ENCODE peak calls at places on chromosomes 12 and 14, in eight cellular contexts. X, E, L, Y, T, B, F and A are unnamed samples.

GRCh38 chr12:116980083-116980482 is 69.3 kb downstream of the FBXW8 start:
- DNase-seq in X (no peak), E (no peak), L (no peak), Y (no peak), T (no peak), B (no peak), F (no peak), A (no peak)

GRCh38 chr12:16130359-16130758 is 147.1 kb downstream of the SLC15A5 start:
- DNase-seq in X (no peak), E (no peak), L (no peak), Y (no peak), T (no peak), B (no peak), F (no peak), A (no peak)

GRCh38 chr14:97120204-97121120 is 323.3 kb downstream of the VRK1 start:
- DNase-seq in X (no peak), E (no peak), L (no peak), Y (no peak), T (peak), B (no peak), F (no peak), A (no peak)

GRCh38 chr12:132634411-132634990 is 15.9 kb downstream of the P2RX2 start:
- DNase-seq in X (no peak), E (no peak), L (no peak), Y (no peak), T (no peak), B (no peak), F (no peak), A (no peak)

GRCh38 chr14:49769171-49769570 is 1.2 kb downstream of the KLHDC2 start:
- DNase-seq in X (no peak), E (no peak), L (no peak), Y (peak), T (peak), B (no peak), F (no peak), A (peak)

GRCh38 chr12:22527999-22528398 is 16.3 kb downstream of the C2CD5 start:
- DNase-seq in X (no peak), E (no peak), L (peak), Y (peak), T (peak), B (no peak), F (no peak), A (peak)

GRCh38 chr12:8026282-8026637 is 6.3 kb upstream of the FOXJ2 start:
- DNase-seq in X (peak), E (no peak), L (no peak), Y (peak), T (no peak), B (no peak), F (peak), A (no peak)

GRCh38 chr14:96502621-96503251 is 554 bp downstream of the PAPOLA start:
- DNase-seq in X (peak), E (peak), L (no peak), Y (peak), T (peak), B (peak), F (no peak), A (peak)

GRCh38 chr14:23396781-23397407 is 11.2 kb downstream of the MYH6 start:
- DNase-seq in X (no peak), E (no peak), L (no peak), Y (no peak), T (no peak), B (no peak), F (no peak), A (no peak)

GRCh38 chr12:113232232-113232615 is 11.0 kb downstream of the TPCN1 start:
- DNase-seq in X (no peak), E (no peak), L (no peak), Y (no peak), T (no peak), B (no peak), F (no peak), A (no peak)

GRCh38 chr14:79274641-79275366 is 936.5 kb downstream of the DIO2 start:
- DNase-seq in X (no peak), E (peak), L (no peak), Y (no peak), T (no peak), B (no peak), F (no peak), A (no peak)

GRCh38 chr12:95131589-95132335 is 58.3 kb upstream of the NR2C1 start:
- DNase-seq in X (no peak), E (no peak), L (no peak), Y (no peak), T (no peak), B (no peak), F (no peak), A (no peak)

GRCh38 chr12:124939428-124940142 is 25.1 kb upstream of the UBC start:
- DNase-seq in X (peak), E (no peak), L (peak), Y (peak), T (peak), B (peak), F (peak), A (peak)

GRCh38 chr14:68199465-68200145 is 380.0 kb downstream of the RAD51B start:
- DNase-seq in X (peak), E (no peak), L (peak), Y (no peak), T (peak), B (peak), F (no peak), A (peak)

GRCh38 chr12:28539691-28540323 is 349.6 kb downstream of the CCDC91 start:
- DNase-seq in X (no peak), E (no peak), L (no peak), Y (no peak), T (no peak), B (no peak), F (no peak), A (no peak)

GRCh38 chr12:81332054-81332453 is 254.2 kb downstream of the ACSS3 start:
- DNase-seq in X (no peak), E (no peak), L (peak), Y (no peak), T (no peak), B (no peak), F (no peak), A (no peak)

GRCh38 chr12:6868211-6869048 is 1.1 kb downstream of the TPI1 start:
- DNase-seq in X (no peak), E (no peak), L (no peak), Y (peak), T (peak), B (no peak), F (no peak), A (peak)

GRCh38 chr14:92515510-92516343 is 2.1 kb downstream of the RIN3 start:
- DNase-seq in X (no peak), E (no peak), L (no peak), Y (no peak), T (no peak), B (no peak), F (no peak), A (no peak)

GRCh38 chr12:109861689-109862314 is 18.5 kb downstream of the GLTP start:
- DNase-seq in X (no peak), E (no peak), L (no peak), Y (no peak), T (no peak), B (no peak), F (no peak), A (no peak)

GRCh38 chr14:100875126-100875525 is 28.4 kb downstream of the RTL1 start:
- DNase-seq in X (no peak), E (no peak), L (no peak), Y (no peak), T (no peak), B (no peak), F (no peak), A (no peak)